ENCODE peak calls at places on chromosomes 7 and 10, in four cellular contexts. E is IMR-90, J is H9, C is H1. X is an unnamed sample.

GRCh38 chr10:49001402-49001801 is 61.8 kb upstream of the LRRC18 start:
- DNase-seq in E (no peak), J (peak; percentile 76), C (peak; percentile 39), X (peak; percentile 84)

GRCh38 chr7:141974831-141975230 is 1.3 kb upstream of the TAS2R38 start:
- DNase-seq in E (no peak), J (no peak), C (no peak), X (peak; percentile 47)

GRCh38 chr10:44233561-44234470 is 151.1 kb downstream of the CXCL12 start:
- DNase-seq in E (no peak), J (peak; percentile 95), C (peak; percentile 87), X (peak; percentile 96)

GRCh38 chr10:48817141-48817540 is 122.5 kb downstream of the LRRC18 start:
- DNase-seq in E (no peak), J (no peak), C (no peak), X (no peak)

GRCh38 chr7:20862554-20862953 is 75.9 kb upstream of the SP8 start:
- DNase-seq in E (no peak), J (no peak), C (no peak), X (no peak)

GRCh38 chr10:130127612-130128607 is 8.3 kb upstream of the GLRX3 start:
- DNase-seq in E (peak; percentile 70), J (peak; percentile 85), C (no peak), X (peak; percentile 93)

GRCh38 chr10:111113961-111114830 is 37.4 kb downstream of the ADRA2A start:
- DNase-seq in E (no peak), J (peak; percentile 20), C (no peak), X (no peak)

GRCh38 chr7:99928994-99929729 is at the start of gene GJC3:
- DNase-seq in E (peak; percentile 52), J (peak; percentile 81), C (no peak), X (peak; percentile 88)

GRCh38 chr7:114627231-114627630 is 212.6 kb downstream of the FOXP2 start:
- DNase-seq in E (no peak), J (no peak), C (no peak), X (no peak)

GRCh38 chr10:34656676-34657075 is 158.4 kb downstream of the PARD3 start:
- DNase-seq in E (no peak), J (no peak), C (no peak), X (no peak)

GRCh38 chr7:34247468-34247867 is 342.1 kb downstream of the BMPER start:
- DNase-seq in E (peak; percentile 33), J (no peak), C (no peak), X (no peak)

GRCh38 chr10:83959330-83959729 is 180.0 kb upstream of the GHITM start:
- DNase-seq in E (no peak), J (no peak), C (no peak), X (peak; percentile 28)

GRCh38 chr7:138129551-138130165 is 53.4 kb downstream of the AKR1D1 start:
- DNase-seq in E (no peak), J (no peak), C (no peak), X (no peak)

GRCh38 chr7:98211221-98211675 is at the start of gene BHLHA15:
- DNase-seq in E (no peak), J (peak; percentile 67), C (no peak), X (peak; percentile 28)

GRCh38 chr7:106129291-106129690 is 17.2 kb upstream of the SYPL1 start:
- DNase-seq in E (no peak), J (no peak), C (no peak), X (no peak)

GRCh38 chr10:51729822-51730530 is 30.6 kb upstream of the CSTF2T start:
- DNase-seq in E (no peak), J (no peak), C (no peak), X (no peak)

GRCh38 chr7:50197547-50197946 is 104.5 kb upstream of the ZPBP start:
- DNase-seq in E (no peak), J (peak; percentile 90), C (peak; percentile 59), X (peak; percentile 88)

GRCh38 chr7:44084695-44085094 is 2.4 kb upstream of the POLM start:
- DNase-seq in E (peak; percentile 39), J (no peak), C (no peak), X (no peak)

GRCh38 chr7:129188372-129188891 is at the start of gene SMO:
- DNase-seq in E (peak; percentile 39), J (peak; percentile 84), C (peak; percentile 54), X (peak; percentile 89)

GRCh38 chr10:110226555-110226925 is 19.1 kb downstream of the MXI1 start:
- DNase-seq in E (peak; percentile 92), J (peak; percentile 86), C (no peak), X (peak; percentile 96)

GRCh38 chr10:75402486-75403143 is 1.1 kb upstream of the ZNF503 start:
- DNase-seq in E (no peak), J (peak; percentile 59), C (no peak), X (no peak)

GRCh38 chr10:29555746-29556481 is 78.9 kb downstream of the SVIL start:
- DNase-seq in E (peak; percentile 85), J (no peak), C (no peak), X (peak; percentile 33)

GRCh38 chr7:51274955-51275354 is 41.7 kb downstream of the COBL start:
- DNase-seq in E (no peak), J (no peak), C (no peak), X (no peak)

GRCh38 chr7:114818501-114818900 is 103.4 kb upstream of the MDFIC start:
- DNase-seq in E (peak; percentile 70), J (no peak), C (no peak), X (no peak)

GRCh38 chr10:132230557-132231210 is 43.9 kb downstream of the DPYSL4 start:
- DNase-seq in E (no peak), J (no peak), C (no peak), X (no peak)

GRCh38 chr7:115585015-115585655 is 445.4 kb downstream of the TFEC start:
- DNase-seq in E (peak; percentile 29), J (no peak), C (no peak), X (peak; percentile 11)

GRCh38 chr7:105713488-105714465 is 132.5 kb upstream of the EFCAB10 start:
- DNase-seq in E (no peak), J (no peak), C (no peak), X (no peak)

GRCh38 chr10:103481974-103482531 is 3.0 kb upstream of the CALHM3 start:
- DNase-seq in E (peak; percentile 69), J (no peak), C (no peak), X (peak; percentile 71)

GRCh38 chr7:2495402-2496309 is 19.5 kb upstream of the GRIFIN start:
- DNase-seq in E (no peak), J (no peak), C (no peak), X (peak; percentile 73)

GRCh38 chr10:42975558-42976352 is 101.1 kb upstream of the RET start:
- DNase-seq in E (no peak), J (peak; percentile 40), C (no peak), X (no peak)

GRCh38 chr10:130403153-130403890 is 267.1 kb downstream of the GLRX3 start:
- DNase-seq in E (no peak), J (peak; percentile 23), C (no peak), X (no peak)

GRCh38 chr7:42091461-42092229 is 145.4 kb downstream of the GLI3 start:
- DNase-seq in E (peak; percentile 64), J (peak; percentile 80), C (peak; percentile 65), X (peak; percentile 86)

GRCh38 chr7:132275811-132276210 is 300.5 kb downstream of the PLXNA4 start:
- DNase-seq in E (no peak), J (no peak), C (no peak), X (no peak)

GRCh38 chr10:11578802-11579255 is 32.6 kb downstream of the USP6NL start:
- DNase-seq in E (no peak), J (no peak), C (no peak), X (no peak)

DNA sequence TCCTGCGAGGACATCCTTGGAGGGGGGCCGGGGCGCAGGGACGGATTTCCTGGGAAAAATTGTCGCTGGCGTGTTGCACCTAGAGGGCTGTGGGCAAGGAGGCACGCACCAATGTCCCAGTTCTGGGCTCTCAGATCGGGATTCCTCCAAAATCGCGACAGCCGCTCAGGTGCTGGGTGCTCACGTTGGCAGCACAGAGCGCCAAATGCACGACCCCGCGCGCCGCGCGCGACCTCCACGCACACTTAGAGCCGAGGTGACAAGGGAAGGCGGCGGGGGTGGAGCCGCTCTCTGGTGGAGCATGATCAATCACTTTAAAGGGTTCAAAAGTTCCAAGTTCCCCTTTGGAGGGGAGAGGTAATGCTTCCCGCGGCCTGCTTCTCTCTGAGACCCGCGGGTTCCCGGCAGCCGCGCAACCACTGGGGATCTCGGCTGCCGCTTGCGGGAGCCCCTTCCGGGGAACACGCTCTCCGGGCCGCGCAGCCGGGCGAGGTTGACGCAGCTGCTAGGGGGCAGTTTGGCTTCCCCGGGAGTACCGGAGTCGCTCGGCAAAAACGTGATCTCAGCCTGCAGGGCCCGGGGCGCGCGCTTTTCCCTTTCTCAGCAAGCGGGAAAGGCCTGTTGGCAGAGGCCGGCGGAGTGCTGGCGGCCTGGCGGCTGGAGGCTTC is 25.4 kb downstream of the SKIDA1 start:
- DNase-seq in E (no peak), J (peak; percentile 74), C (no peak), X (peak; percentile 87)
- H2BK15ac ChIP-seq in E (no peak overlapping the region), J (no peak overlapping the region), C (no peak overlapping the region), X (no peak overlapping the region)

GRCh38 chr7:79504607-79505389 is 51.3 kb upstream of the MAGI2 start:
- DNase-seq in E (peak; percentile 28), J (peak; percentile 30), C (no peak), X (peak; percentile 93)
- H3K4ac ChIP-seq in E (peak overlapping the region; percentile 66), J (no peak overlapping the region), C (no peak overlapping the region), X (peak overlapping the region; percentile 59)

DNA sequence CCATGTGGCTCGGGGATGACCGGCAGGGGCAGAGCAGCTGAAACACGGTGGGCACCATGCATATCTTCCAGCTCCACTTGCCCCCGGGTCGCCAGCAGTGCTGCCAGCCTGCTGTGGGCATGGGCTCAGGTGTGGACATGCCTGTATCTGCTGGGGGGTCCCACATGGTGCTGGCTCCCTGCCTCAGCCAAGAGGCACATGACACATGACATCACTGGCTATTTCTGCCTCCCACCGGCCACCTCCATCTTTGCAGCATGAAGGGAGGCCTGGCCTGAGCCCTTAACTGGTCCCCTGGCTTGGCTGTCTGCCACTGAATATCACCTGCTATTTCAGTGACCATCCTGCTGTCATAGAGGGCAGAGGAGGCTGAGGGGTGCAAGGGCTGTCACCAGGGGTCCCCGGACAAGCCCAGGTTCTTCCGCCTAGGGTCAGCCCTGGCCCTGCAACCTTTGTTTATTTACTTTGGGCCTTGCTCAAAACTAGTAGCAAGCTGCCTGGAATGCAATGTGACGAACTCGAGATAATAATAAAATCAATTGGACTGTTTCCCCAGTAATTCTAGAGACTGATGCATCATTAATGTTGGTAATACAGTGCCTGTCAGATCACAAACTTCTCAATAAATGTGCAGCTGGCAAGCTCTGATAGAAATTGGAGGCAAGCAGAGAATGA is 28.4 kb downstream of the ZMIZ1 start:
- DNase-seq in E (peak; percentile 74), J (no peak), C (no peak), X (no peak)
- H3K56ac ChIP-seq in E (no peak overlapping the region), J (no peak overlapping the region), C (no peak overlapping the region), X (peak overlapping the region; percentile 71)

GRCh38 chr7:22563115-22563514 is 63.1 kb upstream of the STEAP1B start:
- DNase-seq in E (peak; percentile 7), J (no peak), C (no peak), X (no peak)
- H2BK15ac ChIP-seq in E (peak overlapping the region; percentile 85), J (no peak overlapping the region), C (peak overlapping the region; percentile 76), X (no peak overlapping the region)

X was measured in mesendoderm.